ENCODE peak calls at places on chromosomes 1 and 21, in nine cellular contexts. K is small intestine; P is tibial artery; D is effector memory CD4-positive, alpha-beta T cell; M is HAP-1; X is mesendoderm; S is BE2C; I is lower lobe of right lung; Z is mesenchymal stem cell. Q is an unnamed sample. For H3K4me1, the result is how much of the 10 kb centered on the place peaks cover.

GRCh38 chr1:51247499-51247898 is 11.4 kb downstream of the RNF11 start:
- DNase-seq in Z (no peak), M (no peak), K (peak), P (no peak), X (no peak), I (no peak), D (no peak), S (no peak), Q (no peak)

GRCh38 chr1:109161836-109162606 is 48.1 kb downstream of the ELAPOR1 start:
- DNase-seq in X (peak), I (peak), Z (peak), M (no peak), K (peak), P (peak), S (peak), D (no peak), Q (peak)

GRCh38 chr1:61124691-61125090 is 42.3 kb downstream of the NFIA start:
- DNase-seq in Z (no peak), X (no peak), M (no peak), D (no peak), K (no peak), I (no peak), P (no peak), S (peak), Q (no peak)

GRCh38 chr1:37661401-37661800 is 26.7 kb upstream of the RSPO1 start:
- DNase-seq in X (peak), P (no peak), D (no peak), S (no peak), Z (no peak), K (no peak), I (no peak), M (no peak), Q (no peak)

GRCh38 chr1:212827831-212828278 is 19.6 kb downstream of the SPATA45 start:
- DNase-seq in D (no peak), P (no peak), X (no peak), S (no peak), I (no peak), M (no peak), K (peak), Z (no peak), Q (no peak)

GRCh38 chr1:209363112-209363511 is 220.4 kb upstream of the CAMK1G start:
- DNase-seq in P (no peak), Z (no peak), M (no peak), X (no peak), D (no peak), I (no peak), K (no peak), S (no peak), Q (peak)

GRCh38 chr1:45787905-45788304 is 15.5 kb upstream of the MAST2 start:
- DNase-seq in S (no peak), D (no peak), I (no peak), X (no peak), M (no peak), K (no peak), P (no peak), Z (no peak), Q (no peak)

GRCh38 chr21:28148400-28149064 is 844.1 kb downstream of the LTN1 start:
- DNase-seq in P (no peak), Z (peak), I (no peak), X (no peak), K (peak), M (no peak), S (peak), D (no peak), Q (peak)

GRCh38 chr1:155968670-155969069 is 9.7 kb downstream of the ARHGEF2 start:
- DNase-seq in Z (no peak), X (no peak), P (no peak), K (no peak), S (peak), I (no peak), D (no peak), M (no peak), Q (no peak)

GRCh38 chr1:42913426-42914091 is 45.1 kb downstream of the SLC2A1 start:
- DNase-seq in P (no peak), M (peak), D (no peak), K (peak), S (peak), X (peak), I (no peak), Z (peak), Q (peak)

DNA sequence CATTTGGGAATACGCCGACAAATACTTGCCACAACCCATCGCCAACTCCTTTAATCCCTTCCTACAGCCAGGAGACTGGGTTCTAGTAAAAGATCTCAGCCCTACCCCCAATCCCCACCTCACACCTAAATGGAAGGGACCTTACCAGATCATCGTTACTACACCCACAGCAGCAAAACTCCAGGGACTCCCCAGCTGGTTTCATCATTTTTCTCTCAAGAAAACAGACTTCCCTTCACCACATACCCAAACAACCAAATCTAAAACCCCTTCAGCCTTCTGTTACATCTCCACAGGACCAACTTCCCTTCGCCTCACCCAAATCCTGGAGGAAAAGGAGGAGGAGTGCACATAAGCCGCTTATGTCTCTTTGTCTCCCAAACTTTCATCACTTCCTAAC is 23.7 kb upstream of the SLC2A5 start:
- DNase-seq in P (no peak), M (no peak), K (no peak), S (no peak), I (no peak), Z (no peak), X (no peak), D (no peak), Q (no peak)
- H3K4me1 ChIP-seq in P (under half), M (under half), K (under half), S (under half), I (under half), Z (under half), X (under half), D (under half), Q (under half)

GRCh38 chr1:224820341-224820740 is 109.1 kb upstream of the DNAH14 start:
- DNase-seq in I (no peak), K (no peak), D (no peak), S (no peak), X (peak), M (no peak), P (no peak), Z (no peak), Q (no peak)
- H3K4me1 ChIP-seq in I (under half), K (under half), D (under half), S (under half), X (under half), M (under half), P (under half), Z (under half), Q (under half)

DNA sequence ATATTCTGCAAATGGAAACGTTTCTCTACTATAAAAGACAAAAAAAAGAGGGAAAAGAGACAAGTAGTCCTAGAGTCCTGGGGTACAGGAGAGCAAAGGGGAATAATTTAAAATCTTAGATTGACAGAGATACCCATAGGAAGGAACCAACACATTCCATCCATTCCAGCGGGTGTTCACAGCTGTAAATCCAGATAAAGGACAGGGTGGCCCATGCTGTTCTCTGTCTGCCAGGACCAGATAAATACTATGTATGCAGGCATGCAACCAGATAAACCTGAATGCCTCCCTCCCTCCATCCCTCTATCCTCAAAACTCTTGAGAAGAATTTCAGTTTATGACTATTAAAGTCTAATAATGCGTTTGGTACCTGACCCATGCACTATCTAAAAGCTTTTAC is 131.8 kb downstream of the PTPN14 start:
- DNase-seq in I (no peak), Z (no peak), S (no peak), D (no peak), X (peak), K (no peak), M (no peak), P (no peak), Q (no peak)
- H3K4me1 ChIP-seq in I (under half), Z (under half), S (under half), D (under half), X (under half), K (under half), M (under half), P (under half), Q (under half)

GRCh38 chr1:92484472-92485373 is 2.0 kb downstream of the GFI1 start:
- DNase-seq in M (no peak), I (peak), X (peak), D (peak), S (peak), P (no peak), K (no peak), Z (peak), Q (peak)

GRCh38 chr1:92482404-92482664 is 4.4 kb downstream of the GFI1 start:
- DNase-seq in S (no peak), M (no peak), D (no peak), P (no peak), K (no peak), X (no peak), Z (peak), I (peak), Q (no peak)

GRCh38 chr1:92484171-92484471 is 2.6 kb downstream of the GFI1 start:
- DNase-seq in D (no peak), K (no peak), Z (peak), S (no peak), M (no peak), I (peak), X (no peak), P (no peak), Q (no peak)

GRCh38 chr1:92482665-92483441 is 3.9 kb downstream of the GFI1 start:
- DNase-seq in I (peak), X (peak), D (no peak), S (no peak), Z (no peak), M (no peak), P (no peak), K (no peak), Q (no peak)

DNA sequence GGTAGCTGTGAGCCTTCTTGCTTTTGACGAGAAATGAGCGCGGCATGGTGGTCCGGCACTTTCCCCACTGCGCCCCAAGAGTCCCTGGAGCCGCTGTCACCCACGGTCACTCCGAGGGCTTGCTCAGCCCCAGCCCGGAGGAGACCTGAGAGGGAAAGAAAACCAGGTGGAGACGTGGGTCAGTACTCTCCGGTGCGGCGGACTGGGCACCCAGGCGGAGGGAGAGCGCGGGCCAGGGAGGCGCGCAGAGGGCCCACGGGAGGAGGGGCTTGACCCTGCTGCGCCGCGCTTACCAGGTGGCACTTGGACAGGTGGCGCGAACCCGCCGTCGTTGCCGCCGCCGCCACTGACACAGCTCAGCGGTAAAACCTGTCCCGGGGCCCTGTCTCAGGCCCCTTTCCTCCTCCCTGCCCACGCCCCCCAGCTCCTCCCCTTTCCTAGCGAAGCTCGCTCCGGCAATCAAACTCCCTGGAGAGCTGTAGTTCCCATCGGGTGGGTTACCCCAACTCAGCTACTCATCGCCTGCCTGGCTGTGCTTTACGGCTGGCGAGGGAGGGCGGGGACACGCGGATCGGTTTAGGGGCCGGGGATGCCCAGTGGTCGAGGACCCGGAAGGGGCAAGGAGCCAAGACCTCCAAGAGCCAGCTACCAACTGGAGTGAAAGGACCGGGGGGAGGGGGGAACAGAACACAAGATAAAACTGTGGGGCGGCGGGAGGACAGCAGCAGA is 3.1 kb downstream of the GFI1 start:
- DNase-seq in K (no peak), P (no peak), M (no peak), X (peak), S (no peak), Z (no peak), I (peak), D (no peak), Q (peak)
- H3K4me1 ChIP-seq in K (under half), P (half or more), M (under half), X (under half), S (under half), Z (half or more), I (half or more), D (under half), Q (half or more)

DNA sequence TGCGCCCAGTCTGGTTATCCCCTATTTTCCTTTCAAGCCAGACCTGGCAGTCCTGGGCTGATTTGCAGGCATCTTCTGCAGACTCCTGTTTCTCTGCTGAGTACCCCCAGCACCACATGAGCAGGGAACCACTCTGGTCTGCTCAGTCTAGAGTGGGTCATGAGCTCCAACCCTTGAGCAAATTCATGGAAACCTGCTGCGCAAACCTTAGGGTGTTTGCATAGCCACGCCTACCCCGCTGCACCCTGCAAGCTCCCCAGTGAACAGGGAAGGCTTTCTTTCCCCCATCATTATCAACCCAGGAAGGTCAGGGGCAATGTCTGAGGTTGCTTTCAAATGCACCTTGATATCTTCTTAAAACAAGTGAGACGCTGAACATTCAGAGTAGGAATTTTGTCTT is 11.0 kb upstream of the KCNE1 start:
- DNase-seq in P (no peak), I (no peak), M (no peak), Z (no peak), S (no peak), D (no peak), X (no peak), K (peak), Q (no peak)
- H3K4me1 ChIP-seq in P (under half), I (half or more), M (under half), Z (under half), S (under half), D (under half), X (under half), K (under half), Q (under half)